ENCODE peak calls at places on chromosomes 11 and 22, in six cellular contexts. One of them, this sample, is unnamed.

GRCh38 chr11:489610-490185 is 17.3 kb downstream of the RNH1 start:
- DNase-seq in heart right ventricle: no peak
- DNase-seq in activated T-cell treated with anti-CD3 and anti-CD28 coated beads for 24 hours: no peak
- DNase-seq in HAP-1: no peak
- DNase-seq in germinal center: no peak
- DNase-seq in dermis blood vessel endothelial cell: no peak
- DNase-seq in this sample: no peak

GRCh38 chr11:104830508-104830907 is 67.8 kb downstream of the CASP12 start:
- DNase-seq in heart right ventricle: no peak
- DNase-seq in activated T-cell treated with anti-CD3 and anti-CD28 coated beads for 24 hours: no peak
- DNase-seq in HAP-1: no peak
- DNase-seq in germinal center: no peak
- DNase-seq in dermis blood vessel endothelial cell: no peak
- DNase-seq in this sample: no peak

GRCh38 chr11:119335091-119335654 is 846 bp downstream of the RNF26 start:
- DNase-seq in heart right ventricle: no peak
- DNase-seq in activated T-cell treated with anti-CD3 and anti-CD28 coated beads for 24 hours: no peak
- DNase-seq in HAP-1: no peak
- DNase-seq in germinal center: no peak
- DNase-seq in dermis blood vessel endothelial cell: no peak
- DNase-seq in this sample: no peak

GRCh38 chr11:30344085-30344484 is 21.2 kb downstream of the ARL14EP start:
- DNase-seq in heart right ventricle: no peak
- DNase-seq in activated T-cell treated with anti-CD3 and anti-CD28 coated beads for 24 hours: no peak
- DNase-seq in HAP-1: no peak
- DNase-seq in germinal center: peak
- DNase-seq in dermis blood vessel endothelial cell: no peak
- DNase-seq in this sample: no peak

GRCh38 chr22:43004362-43005035 is 10.4 kb downstream of the PACSIN2 start:
- DNase-seq in heart right ventricle: no peak
- DNase-seq in activated T-cell treated with anti-CD3 and anti-CD28 coated beads for 24 hours: no peak
- DNase-seq in HAP-1: no peak
- DNase-seq in germinal center: no peak
- DNase-seq in dermis blood vessel endothelial cell: no peak
- DNase-seq in this sample: no peak

GRCh38 chr11:33987975-33988580 is 63.5 kb upstream of the CAPRIN1 start:
- DNase-seq in heart right ventricle: peak
- DNase-seq in activated T-cell treated with anti-CD3 and anti-CD28 coated beads for 24 hours: peak
- DNase-seq in HAP-1: peak
- DNase-seq in germinal center: peak
- DNase-seq in dermis blood vessel endothelial cell: peak
- DNase-seq in this sample: peak

GRCh38 chr11:67211656-67212436 is 54.4 kb upstream of the GRK2 start:
- DNase-seq in heart right ventricle: no peak
- DNase-seq in activated T-cell treated with anti-CD3 and anti-CD28 coated beads for 24 hours: no peak
- DNase-seq in HAP-1: no peak
- DNase-seq in germinal center: no peak
- DNase-seq in dermis blood vessel endothelial cell: peak
- DNase-seq in this sample: no peak

GRCh38 chr11:64553554-64554201 is 37.3 kb upstream of the SLC22A12 start:
- DNase-seq in heart right ventricle: peak
- DNase-seq in activated T-cell treated with anti-CD3 and anti-CD28 coated beads for 24 hours: peak
- DNase-seq in HAP-1: peak
- DNase-seq in germinal center: peak
- DNase-seq in dermis blood vessel endothelial cell: peak
- DNase-seq in this sample: peak

GRCh38 chr22:27669798-27670599 is 131.6 kb downstream of the MN1 start:
- DNase-seq in heart right ventricle: no peak
- DNase-seq in activated T-cell treated with anti-CD3 and anti-CD28 coated beads for 24 hours: no peak
- DNase-seq in HAP-1: no peak
- DNase-seq in germinal center: no peak
- DNase-seq in dermis blood vessel endothelial cell: no peak
- DNase-seq in this sample: no peak

This sample was measured in A673.